ENCODE peak calls at places on chromosome 19, in four cellular contexts. E is KBM-7, G is head of caudate nucleus, M is SK-N-MC. L is an unnamed sample.

GRCh38 chr19:18233224-18233825 is 7.1 kb upstream of the PDE4C start:
- DNase-seq in G (no peak), E (peak; percentile 68), M (no peak), L (peak; percentile 28)

GRCh38 chr19:28999733-29000433 is 213.1 kb downstream of the UQCRFS1 start:
- DNase-seq in G (no peak), E (no peak), M (no peak), L (no peak)

GRCh38 chr19:17565611-17566010 is 10.2 kb downstream of the COLGALT1 start:
- DNase-seq in M (no peak), G (no peak), E (no peak), L (no peak)

GRCh38 chr19:43532571-43532961 is 422 bp upstream of the ZNF575 start:
- DNase-seq in M (no peak), E (no peak), G (peak; percentile 41), L (no peak)

GRCh38 chr19:41427647-41428480 is 690 bp upstream of the B3GNT8 start:
- DNase-seq in E (peak; percentile 91), G (no peak), M (no peak), L (no peak)

GRCh38 chr19:55306712-55307111 is 18.4 kb downstream of the TMEM150B start:
- DNase-seq in E (no peak), M (no peak), G (no peak), L (no peak)

GRCh38 chr19:33212024-33212772 is 13.5 kb downstream of the SLC7A10 start:
- DNase-seq in G (no peak), E (no peak), M (no peak), L (no peak)

GRCh38 chr19:5156231-5156986 is 184.2 kb downstream of the PTPRS start:
- DNase-seq in G (no peak), M (no peak), E (no peak), L (no peak)

GRCh38 chr19:16895467-16896097 is 6.8 kb downstream of the F2RL3 start:
- DNase-seq in M (no peak), G (peak; percentile 39), E (no peak), L (no peak)

GRCh38 chr19:10936661-10937084 is 8.1 kb downstream of the TIMM29 start:
- DNase-seq in M (peak; percentile 81), E (peak; percentile 85), G (no peak), L (no peak)

GRCh38 chr19:4866595-4867424 is 657 bp downstream of the PLIN3 start:
- DNase-seq in E (peak; percentile 65), G (no peak), M (no peak), L (peak; percentile 47)

L was measured in T-helper 17 cell.